ENCODE peak calls at places on chromosome X, in four cellular contexts. One of them, this sample, is unnamed.

GRCh38 chrX:149004936-149005335 is 500.2 kb downstream of the IDS start:
- DNase-seq in SK-N-SH: no peak
- DNase-seq in A549: no peak
- DNase-seq in K562: no peak
- DNase-seq in this sample: no peak

GRCh38 chrX:10119399-10119990 is 37.3 kb upstream of the CLCN4 start:
- DNase-seq in A549: peak; percentile 92
- DNase-seq in K562: peak; percentile 63
- DNase-seq in SK-N-SH: peak; percentile 76
- DNase-seq in this sample: peak; percentile 91

GRCh38 chrX:18252644-18253359 is 32.1 kb upstream of the BEND2 start:
- DNase-seq in K562: no peak
- DNase-seq in A549: no peak
- DNase-seq in SK-N-SH: no peak
- DNase-seq in this sample: peak; percentile 9

GRCh38 chrX:69060631-69061408 is 104.4 kb downstream of the PJA1 start:
- DNase-seq in A549: peak; percentile 23
- DNase-seq in SK-N-SH: no peak
- DNase-seq in K562: no peak
- DNase-seq in this sample: peak; percentile 31

GRCh38 chrX:68432648-68433047 is 647 bp downstream of the OPHN1 start:
- DNase-seq in A549: peak; percentile 18
- DNase-seq in K562: peak; percentile 8
- DNase-seq in SK-N-SH: peak; percentile 23
- DNase-seq in this sample: peak; percentile 40

GRCh38 chrX:7586126-7586525 is 256.8 kb upstream of the VCX start:
- DNase-seq in K562: no peak
- DNase-seq in SK-N-SH: peak; percentile 20
- DNase-seq in A549: no peak
- DNase-seq in this sample: peak; percentile 35

GRCh38 chrX:3962511-3963350 is 249.3 kb upstream of the PRKX start:
- DNase-seq in SK-N-SH: peak; percentile 18
- DNase-seq in A549: peak; percentile 7
- DNase-seq in K562: peak; percentile 4
- DNase-seq in this sample: peak; percentile 16

GRCh38 chrX:119708936-119709335 is 16.0 kb upstream of the SEPTIN6 start:
- DNase-seq in SK-N-SH: no peak
- DNase-seq in K562: no peak
- DNase-seq in A549: no peak
- DNase-seq in this sample: peak; percentile 29

GRCh38 chrX:9786839-9787635 is 808 bp downstream of the SHROOM2 start:
- DNase-seq in SK-N-SH: peak; percentile 51
- DNase-seq in A549: no peak
- DNase-seq in K562: no peak
- DNase-seq in this sample: no peak

GRCh38 chrX:48540015-48540350 is 469 bp downstream of the TBC1D25 start:
- DNase-seq in A549: no peak
- DNase-seq in SK-N-SH: peak; percentile 71
- DNase-seq in K562: peak; percentile 73
- DNase-seq in this sample: peak; percentile 14

GRCh38 chrX:53048169-53049126 is at the start of gene GPR173:
- DNase-seq in SK-N-SH: peak; percentile 85
- DNase-seq in K562: no peak
- DNase-seq in A549: no peak
- DNase-seq in this sample: peak; percentile 66

GRCh38 chrX:14039344-14039743 is 9.7 kb upstream of the GEMIN8 start:
- DNase-seq in A549: peak; percentile 54
- DNase-seq in K562: peak; percentile 48
- DNase-seq in SK-N-SH: peak; percentile 49
- DNase-seq in this sample: peak; percentile 37

GRCh38 chrX:15465347-15465746 is 27.8 kb downstream of the PIR start:
- DNase-seq in K562: no peak
- DNase-seq in SK-N-SH: peak; percentile 28
- DNase-seq in A549: no peak
- DNase-seq in this sample: peak; percentile 39

GRCh38 chrX:10634681-10635161 is 14.3 kb upstream of the MID1 start:
- DNase-seq in SK-N-SH: no peak
- DNase-seq in K562: no peak
- DNase-seq in A549: peak; percentile 85
- DNase-seq in this sample: peak; percentile 94

GRCh38 chrX:106728337-106728736 is 1.8 kb downstream of the RNF128 start:
- DNase-seq in K562: no peak
- DNase-seq in SK-N-SH: no peak
- DNase-seq in A549: no peak
- DNase-seq in this sample: no peak

GRCh38 chrX:106730385-106730784 is 3.9 kb downstream of the RNF128 start:
- DNase-seq in K562: no peak
- DNase-seq in SK-N-SH: no peak
- DNase-seq in A549: no peak
- DNase-seq in this sample: peak; percentile 22

GRCh38 chrX:106731590-106731989 is 5.1 kb downstream of the RNF128 start:
- DNase-seq in SK-N-SH: no peak
- DNase-seq in K562: no peak
- DNase-seq in A549: no peak
- DNase-seq in this sample: no peak

DNA sequence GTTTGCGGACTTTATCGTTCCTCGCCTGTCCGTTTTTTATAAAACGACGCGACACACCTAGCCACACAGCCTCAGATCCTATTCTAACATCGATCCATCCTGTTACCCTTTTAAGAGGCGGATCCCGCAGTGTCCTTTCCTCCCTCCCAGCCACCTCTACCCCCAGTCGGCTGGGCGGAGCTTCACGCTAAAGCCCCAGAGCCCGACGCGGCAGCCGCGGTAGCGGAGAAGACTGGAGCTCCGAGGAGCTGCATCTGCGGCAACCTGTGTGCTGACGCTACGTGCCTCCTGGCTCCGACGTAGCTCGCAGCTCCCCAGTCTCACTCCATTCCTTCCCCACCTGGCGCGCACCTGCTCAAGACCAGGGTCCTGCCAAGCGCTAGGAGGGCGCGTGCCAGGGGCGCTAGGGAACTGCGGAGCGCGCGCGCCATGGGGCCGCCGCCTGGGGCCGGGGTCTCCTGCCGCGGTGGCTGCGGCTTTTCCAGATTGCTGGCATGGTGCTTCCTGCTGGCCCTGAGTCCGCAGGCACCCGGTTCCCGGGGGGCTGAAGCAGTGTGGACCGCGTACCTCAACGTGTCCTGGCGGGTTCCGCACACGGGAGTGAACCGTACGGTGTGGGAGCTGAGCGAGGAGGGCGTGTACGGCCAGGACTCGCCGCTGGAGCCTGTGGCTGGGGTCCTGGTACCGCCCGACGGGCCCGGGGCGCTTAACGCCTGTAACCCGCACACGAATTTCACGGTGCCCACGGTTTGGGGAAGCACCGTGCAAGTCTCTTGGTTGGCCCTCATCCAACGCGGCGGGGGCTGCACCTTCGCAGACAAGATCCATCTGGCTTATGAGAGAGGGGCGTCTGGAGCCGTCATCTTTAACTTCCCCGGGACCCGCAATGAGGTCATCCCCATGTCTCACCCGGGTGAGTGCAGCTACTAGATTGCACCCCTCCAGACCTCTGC is at the start of gene RNF128:
- DNase-seq in K562: no peak
- DNase-seq in A549: peak; percentile 7
- DNase-seq in SK-N-SH: peak; percentile 12
- DNase-seq in this sample: peak; percentile 26
- TF ChIP-seq SMC3 in K562: no peak
- TF ChIP-seq SMC3 in A549: no peak
- TF ChIP-seq SMC3 in SK-N-SH: no peak
- TF ChIP-seq SMC3 in this sample: no peak

GRCh38 chrX:1384738-1385250 is 7.1 kb downstream of the SLC25A6 start:
- DNase-seq in K562: no peak
- DNase-seq in A549: no peak
- DNase-seq in SK-N-SH: peak; percentile 21
- DNase-seq in this sample: no peak
- TF ChIP-seq RCOR1 in K562: no peak
- TF ChIP-seq RCOR1 in A549: no peak
- TF ChIP-seq RCOR1 in SK-N-SH: no peak
- TF ChIP-seq RCOR1 in this sample: no peak

GRCh38 chrX:71637848-71638247 is 19.5 kb upstream of the CXCR3 start:
- DNase-seq in A549: no peak
- DNase-seq in K562: no peak
- DNase-seq in SK-N-SH: no peak
- DNase-seq in this sample: peak; percentile 70
- TF ChIP-seq SMC3 in A549: no peak
- TF ChIP-seq SMC3 in K562: no peak
- TF ChIP-seq SMC3 in SK-N-SH: no peak
- TF ChIP-seq SMC3 in this sample: no peak

GRCh38 chrX:20829665-20830481 is 544.3 kb upstream of the CNKSR2 start:
- DNase-seq in A549: peak; percentile 95
- DNase-seq in SK-N-SH: no peak
- DNase-seq in K562: no peak
- DNase-seq in this sample: no peak
- TF ChIP-seq RCOR1 in A549: no peak
- TF ChIP-seq RCOR1 in SK-N-SH: no peak
- TF ChIP-seq RCOR1 in K562: no peak
- TF ChIP-seq RCOR1 in this sample: no peak

GRCh38 chrX:39507034-39507433 is 590.7 kb downstream of the BCOR start:
- DNase-seq in A549: no peak
- DNase-seq in SK-N-SH: no peak
- DNase-seq in K562: no peak
- DNase-seq in this sample: no peak
- TF ChIP-seq SMC3 in A549: no peak
- TF ChIP-seq SMC3 in SK-N-SH: no peak
- TF ChIP-seq SMC3 in K562: no peak
- TF ChIP-seq SMC3 in this sample: no peak

DNA sequence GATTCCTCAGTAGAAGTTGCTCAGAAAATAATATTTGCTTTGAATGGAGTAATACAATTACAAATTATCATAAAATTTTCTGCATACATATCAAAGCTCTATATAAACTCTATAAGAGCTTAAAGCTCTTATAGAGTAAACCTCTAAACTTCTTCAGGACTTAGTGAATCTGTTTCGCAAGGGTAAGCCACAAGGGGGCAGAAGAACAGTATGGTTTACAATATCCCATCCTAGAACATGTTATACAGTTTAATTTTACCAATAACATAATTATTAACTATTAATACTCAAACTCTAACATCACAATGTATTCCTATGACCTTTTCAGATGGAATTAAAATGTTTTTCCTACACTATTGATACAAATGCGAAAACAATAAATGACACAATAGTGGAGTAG is 33.8 kb upstream of the SPANXN1 start:
- DNase-seq in K562: peak; percentile 4
- DNase-seq in SK-N-SH: peak; percentile 3
- DNase-seq in A549: peak; percentile 19
- DNase-seq in this sample: no peak
- TF ChIP-seq RCOR1 in K562: no peak
- TF ChIP-seq RCOR1 in SK-N-SH: no peak
- TF ChIP-seq RCOR1 in A549: no peak
- TF ChIP-seq RCOR1 in this sample: no peak

GRCh38 chrX:140342410-140342809 is 162.5 kb downstream of the SOX3 start:
- DNase-seq in SK-N-SH: no peak
- DNase-seq in A549: no peak
- DNase-seq in K562: no peak
- DNase-seq in this sample: no peak
- TF ChIP-seq SMC3 in SK-N-SH: no peak
- TF ChIP-seq SMC3 in A549: no peak
- TF ChIP-seq SMC3 in K562: no peak
- TF ChIP-seq SMC3 in this sample: no peak

GRCh38 chrX:150254909-150255308 is 108.2 kb upstream of the MAMLD1 start:
- DNase-seq in K562: no peak
- DNase-seq in A549: no peak
- DNase-seq in SK-N-SH: no peak
- DNase-seq in this sample: no peak
- TF ChIP-seq RCOR1 in K562: no peak
- TF ChIP-seq RCOR1 in A549: no peak
- TF ChIP-seq RCOR1 in SK-N-SH: no peak
- TF ChIP-seq RCOR1 in this sample: no peak

GRCh38 chrX:8629871-8630270 is 102.1 kb downstream of the ANOS1 start:
- DNase-seq in SK-N-SH: no peak
- DNase-seq in K562: no peak
- DNase-seq in A549: no peak
- DNase-seq in this sample: peak; percentile 4
- TF ChIP-seq SMC3 in SK-N-SH: no peak
- TF ChIP-seq SMC3 in K562: no peak
- TF ChIP-seq SMC3 in A549: no peak
- TF ChIP-seq SMC3 in this sample: no peak

DNA sequence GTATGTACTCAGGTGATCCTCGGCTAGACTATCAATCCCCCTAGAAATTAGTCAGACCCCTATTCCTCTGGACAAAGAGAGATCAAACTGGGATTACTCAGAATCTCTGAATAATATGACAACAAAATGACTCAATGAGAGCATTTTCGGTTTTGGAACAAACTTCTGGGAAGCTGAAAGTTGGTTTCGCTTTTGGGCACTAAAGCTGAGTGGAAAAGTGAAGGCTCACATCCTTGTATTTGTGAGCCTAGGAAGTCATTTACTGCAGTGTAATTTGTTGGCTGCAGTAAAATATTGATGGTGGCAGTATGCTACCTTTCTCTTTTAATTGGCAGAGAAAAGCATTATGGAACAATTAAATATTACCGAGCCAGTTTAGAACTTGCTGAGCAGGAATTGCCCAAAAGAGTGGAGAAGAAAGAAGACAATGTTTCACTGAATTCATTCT is 69.4 kb downstream of the AGTR2 start:
- DNase-seq in A549: no peak
- DNase-seq in K562: no peak
- DNase-seq in SK-N-SH: no peak
- DNase-seq in this sample: no peak
- TF ChIP-seq RCOR1 in A549: no peak
- TF ChIP-seq RCOR1 in K562: no peak
- TF ChIP-seq RCOR1 in SK-N-SH: no peak
- TF ChIP-seq RCOR1 in this sample: no peak

This sample was measured in IMR-90.